ENCODE peak calls at places on chromosomes 7 and 10, in five cellular contexts. One of them, this sample, is unnamed.

GRCh38 chr10:30227481-30227880 is 121.6 kb downstream of the MTPAP start:
- DNase-seq in adrenal gland: peak; percentile 61
- DNase-seq in uterus: no peak
- DNase-seq in CD8-positive, alpha-beta T cell: no peak
- DNase-seq in hepatocyte: no peak
- DNase-seq in this sample: no peak

GRCh38 chr7:140009735-140010134 is 53.0 kb downstream of the PARP12 start:
- DNase-seq in adrenal gland: no peak
- DNase-seq in uterus: no peak
- DNase-seq in CD8-positive, alpha-beta T cell: no peak
- DNase-seq in hepatocyte: no peak
- DNase-seq in this sample: no peak

GRCh38 chr10:103854687-103855423 is 521 bp downstream of the SH3PXD2A start:
- DNase-seq in adrenal gland: no peak
- DNase-seq in uterus: peak; percentile 72
- DNase-seq in CD8-positive, alpha-beta T cell: no peak
- DNase-seq in hepatocyte: peak; percentile 56
- DNase-seq in this sample: no peak

GRCh38 chr10:48451969-48452878 is 145.7 kb downstream of the MAPK8 start:
- DNase-seq in adrenal gland: peak; percentile 34
- DNase-seq in uterus: no peak
- DNase-seq in CD8-positive, alpha-beta T cell: no peak
- DNase-seq in hepatocyte: no peak
- DNase-seq in this sample: no peak

GRCh38 chr10:84511106-84511505 is 182.7 kb downstream of the CCSER2 start:
- DNase-seq in adrenal gland: no peak
- DNase-seq in uterus: no peak
- DNase-seq in CD8-positive, alpha-beta T cell: no peak
- DNase-seq in hepatocyte: no peak
- DNase-seq in this sample: no peak

GRCh38 chr7:151666886-151667285 is 147.2 kb upstream of the RHEB start:
- DNase-seq in adrenal gland: no peak
- DNase-seq in uterus: no peak
- DNase-seq in CD8-positive, alpha-beta T cell: no peak
- DNase-seq in hepatocyte: no peak
- DNase-seq in this sample: no peak

GRCh38 chr10:43396061-43396927 is 12.7 kb downstream of the HNRNPF start:
- DNase-seq in adrenal gland: peak; percentile 85
- DNase-seq in uterus: peak; percentile 73
- DNase-seq in CD8-positive, alpha-beta T cell: peak; percentile 67
- DNase-seq in hepatocyte: peak; percentile 91
- DNase-seq in this sample: peak; percentile 62

GRCh38 chr7:93921607-93922446 is at the start of gene GNG11:
- DNase-seq in adrenal gland: peak; percentile 85
- DNase-seq in uterus: peak; percentile 79
- DNase-seq in CD8-positive, alpha-beta T cell: no peak
- DNase-seq in hepatocyte: peak; percentile 68
- DNase-seq in this sample: no peak

GRCh38 chr10:58856508-58857240 is 319.8 kb upstream of the PHYHIPL start:
- DNase-seq in adrenal gland: peak; percentile 57
- DNase-seq in uterus: no peak
- DNase-seq in CD8-positive, alpha-beta T cell: no peak
- DNase-seq in hepatocyte: peak; percentile 58
- DNase-seq in this sample: no peak

DNA sequence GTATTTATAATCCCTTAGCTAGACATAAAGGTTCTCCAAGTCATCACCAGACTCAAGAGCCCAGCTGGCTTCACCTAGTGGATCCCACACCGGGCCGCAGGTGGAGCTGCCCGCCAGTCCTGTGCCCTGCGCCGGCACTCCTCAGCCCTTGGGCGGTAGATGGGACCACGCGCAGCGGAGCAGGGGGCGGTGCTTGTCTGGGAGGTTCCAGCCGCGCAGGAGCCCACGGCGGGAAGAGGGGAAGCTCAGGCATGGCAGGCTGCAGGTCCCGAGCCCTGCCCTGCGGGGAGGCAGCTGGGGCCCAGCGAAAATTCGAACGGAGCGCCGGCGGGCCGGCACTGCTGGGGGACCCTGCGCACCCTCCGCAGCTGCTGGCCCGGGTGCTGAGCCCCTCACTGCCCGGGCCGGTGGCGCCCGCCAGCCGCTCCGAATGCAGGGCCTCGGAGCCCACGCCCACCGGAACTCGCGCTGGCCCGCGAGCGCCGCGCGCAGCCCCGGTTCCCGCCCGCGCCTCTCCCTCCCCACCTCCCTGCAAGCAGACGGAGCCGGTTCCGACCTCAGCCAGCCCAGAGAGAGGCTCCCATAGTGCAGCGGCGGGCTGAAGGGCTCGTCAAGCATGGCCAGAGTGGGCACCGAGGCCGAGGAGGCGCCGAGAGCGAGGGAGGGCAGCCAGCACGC is 675.6 kb downstream of the REEP3 start:
- DNase-seq in adrenal gland: no peak
- DNase-seq in uterus: no peak
- DNase-seq in CD8-positive, alpha-beta T cell: no peak
- DNase-seq in hepatocyte: no peak
- DNase-seq in this sample: no peak
- H3K9me3 ChIP-seq in adrenal gland: no peaks in the 10 kb centered on the region
- H3K9me3 ChIP-seq in uterus: no peaks in the 10 kb centered on the region
- H3K9me3 ChIP-seq in CD8-positive, alpha-beta T cell: no peaks in the 10 kb centered on the region
- H3K9me3 ChIP-seq in hepatocyte: no peaks in the 10 kb centered on the region
- H3K9me3 ChIP-seq in this sample: no peaks in the 10 kb centered on the region

GRCh38 chr7:52777423-52777822 is 258.0 kb upstream of the POM121L12 start:
- DNase-seq in adrenal gland: no peak
- DNase-seq in uterus: no peak
- DNase-seq in CD8-positive, alpha-beta T cell: no peak
- DNase-seq in hepatocyte: no peak
- DNase-seq in this sample: no peak
- H3K9me3 ChIP-seq in adrenal gland: no peaks in the 10 kb centered on the region
- H3K9me3 ChIP-seq in uterus: no peaks in the 10 kb centered on the region
- H3K9me3 ChIP-seq in CD8-positive, alpha-beta T cell: no peaks in the 10 kb centered on the region
- H3K9me3 ChIP-seq in hepatocyte: no peaks in the 10 kb centered on the region
- H3K9me3 ChIP-seq in this sample: no peaks in the 10 kb centered on the region

DNA sequence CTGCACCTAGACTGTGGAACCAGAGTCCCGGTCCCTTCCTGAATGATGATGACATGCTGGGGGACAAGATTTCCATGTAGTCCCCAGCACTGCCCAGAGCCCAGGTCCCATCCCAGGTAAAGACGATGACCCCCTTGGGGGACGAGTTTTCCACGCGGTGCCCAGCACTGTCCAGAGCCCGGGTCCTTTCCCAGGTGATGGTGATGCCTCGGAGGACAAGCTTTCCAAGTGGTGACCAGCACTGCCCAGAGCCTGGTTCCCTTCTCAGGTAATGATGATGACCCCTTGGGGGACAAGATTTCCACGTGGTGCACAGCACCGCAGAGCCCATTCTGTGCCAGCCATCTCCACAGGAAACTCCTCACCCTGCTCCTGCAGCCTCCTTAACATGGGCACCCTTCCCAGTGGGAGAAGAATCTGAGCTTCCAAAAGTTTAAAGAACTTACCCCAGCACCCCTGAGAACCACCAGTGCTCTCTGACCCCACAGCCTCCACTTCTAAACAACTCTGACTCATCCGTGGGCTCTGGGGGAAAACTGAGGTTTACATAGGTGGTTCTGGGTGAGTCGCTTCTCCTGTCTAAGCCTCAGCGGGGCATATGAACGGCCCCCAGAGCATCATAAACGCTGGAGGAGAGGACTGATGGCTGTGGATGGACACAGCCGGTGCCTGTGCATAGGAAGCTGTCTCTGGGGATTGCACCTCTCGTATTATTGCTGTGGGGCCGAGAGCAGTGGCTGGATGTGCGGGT is 233.2 kb downstream of the TCERG1L start:
- DNase-seq in adrenal gland: no peak
- DNase-seq in uterus: no peak
- DNase-seq in CD8-positive, alpha-beta T cell: no peak
- DNase-seq in hepatocyte: no peak
- DNase-seq in this sample: no peak
- H3K9me3 ChIP-seq in adrenal gland: no peaks in the 10 kb centered on the region
- H3K9me3 ChIP-seq in uterus: no peaks in the 10 kb centered on the region
- H3K9me3 ChIP-seq in CD8-positive, alpha-beta T cell: no peaks in the 10 kb centered on the region
- H3K9me3 ChIP-seq in hepatocyte: no peaks in the 10 kb centered on the region
- H3K9me3 ChIP-seq in this sample: no peaks in the 10 kb centered on the region

GRCh38 chr10:130741901-130742625 is 569.5 kb downstream of the TCERG1L start:
- DNase-seq in adrenal gland: peak; percentile 31
- DNase-seq in uterus: no peak
- DNase-seq in CD8-positive, alpha-beta T cell: no peak
- DNase-seq in hepatocyte: no peak
- DNase-seq in this sample: no peak

GRCh38 chr10:130743751-130744191 is 567.8 kb downstream of the TCERG1L start:
- DNase-seq in adrenal gland: no peak
- DNase-seq in uterus: no peak
- DNase-seq in CD8-positive, alpha-beta T cell: no peak
- DNase-seq in hepatocyte: no peak
- DNase-seq in this sample: no peak

GRCh38 chr10:130740788-130741785 is 570.4 kb downstream of the TCERG1L start:
- DNase-seq in adrenal gland: peak; percentile 35
- DNase-seq in uterus: no peak
- DNase-seq in CD8-positive, alpha-beta T cell: no peak
- DNase-seq in hepatocyte: no peak
- DNase-seq in this sample: no peak

GRCh38 chr10:130744631-130745030 is 566.9 kb downstream of the TCERG1L start:
- DNase-seq in adrenal gland: no peak
- DNase-seq in uterus: no peak
- DNase-seq in CD8-positive, alpha-beta T cell: no peak
- DNase-seq in hepatocyte: no peak
- DNase-seq in this sample: no peak

GRCh38 chr10:130742936-130743675 is 568.4 kb downstream of the TCERG1L start:
- DNase-seq in adrenal gland: no peak
- DNase-seq in uterus: no peak
- DNase-seq in CD8-positive, alpha-beta T cell: no peak
- DNase-seq in hepatocyte: no peak
- DNase-seq in this sample: no peak
- H3K9me3 ChIP-seq in adrenal gland: no peaks in the 10 kb centered on the region
- H3K9me3 ChIP-seq in uterus: no peaks in the 10 kb centered on the region
- H3K9me3 ChIP-seq in CD8-positive, alpha-beta T cell: no peaks in the 10 kb centered on the region
- H3K9me3 ChIP-seq in hepatocyte: no peaks in the 10 kb centered on the region
- H3K9me3 ChIP-seq in this sample: no peaks in the 10 kb centered on the region

GRCh38 chr7:158289231-158289630 is 298.4 kb downstream of the PTPRN2 start:
- DNase-seq in adrenal gland: no peak
- DNase-seq in uterus: no peak
- DNase-seq in CD8-positive, alpha-beta T cell: no peak
- DNase-seq in hepatocyte: no peak
- DNase-seq in this sample: no peak
- H3K9me3 ChIP-seq in adrenal gland: no peaks in the 10 kb centered on the region
- H3K9me3 ChIP-seq in uterus: peaks cover 10% of the 10 kb centered on the region
- H3K9me3 ChIP-seq in CD8-positive, alpha-beta T cell: peaks cover 9% of the 10 kb centered on the region
- H3K9me3 ChIP-seq in hepatocyte: no peaks in the 10 kb centered on the region
- H3K9me3 ChIP-seq in this sample: no peaks in the 10 kb centered on the region

GRCh38 chr7:74006451-74007259 is 21.3 kb upstream of the ELN start:
- DNase-seq in adrenal gland: no peak
- DNase-seq in uterus: peak; percentile 39
- DNase-seq in CD8-positive, alpha-beta T cell: no peak
- DNase-seq in hepatocyte: peak; percentile 49
- DNase-seq in this sample: no peak
- H3K9me3 ChIP-seq in adrenal gland: no peaks in the 10 kb centered on the region
- H3K9me3 ChIP-seq in uterus: no peaks in the 10 kb centered on the region
- H3K9me3 ChIP-seq in CD8-positive, alpha-beta T cell: no peaks in the 10 kb centered on the region
- H3K9me3 ChIP-seq in hepatocyte: no peaks in the 10 kb centered on the region
- H3K9me3 ChIP-seq in this sample: no peaks in the 10 kb centered on the region

DNA sequence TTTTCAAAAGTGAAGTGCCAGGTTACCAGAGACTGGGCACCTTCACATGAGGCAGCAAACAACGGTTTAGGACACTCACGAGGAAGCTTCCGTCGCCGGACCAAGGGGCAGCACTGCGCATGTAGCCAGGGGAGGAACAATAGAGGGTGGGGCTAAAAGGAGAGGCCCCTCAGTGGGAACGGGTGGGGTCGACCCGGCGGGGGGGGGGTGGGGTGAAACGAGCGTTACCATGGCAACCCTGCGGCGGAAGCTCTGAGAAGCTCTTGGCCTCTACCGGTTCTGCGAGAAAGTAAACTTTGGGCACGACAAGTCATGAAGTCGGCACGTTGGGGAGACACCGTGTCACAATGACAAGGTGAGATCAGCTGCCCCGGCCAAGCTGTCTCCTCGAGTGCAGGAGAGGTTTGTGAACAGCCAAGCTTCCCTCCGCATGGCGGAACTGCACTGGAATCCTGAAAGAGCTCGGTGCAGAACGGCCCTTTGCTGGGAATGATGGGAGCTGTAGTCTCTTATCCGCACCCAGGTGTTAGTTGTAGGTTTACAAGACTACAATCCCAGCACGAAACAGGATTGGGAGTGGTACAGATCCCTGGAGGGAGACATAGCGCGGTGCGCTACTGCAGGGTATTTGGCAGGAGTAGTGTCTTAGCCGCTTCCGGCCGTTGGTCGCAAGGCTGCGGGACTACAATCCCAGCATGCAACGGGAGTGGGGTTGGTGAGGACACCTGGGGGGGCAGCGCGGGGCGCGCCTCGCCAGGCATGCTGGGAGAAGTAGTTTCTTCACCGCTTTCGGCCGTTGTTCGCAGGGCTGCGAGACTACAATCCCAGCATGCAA is 72.8 kb upstream of the ZNF722 start:
- DNase-seq in adrenal gland: peak; percentile 94
- DNase-seq in uterus: peak; percentile 58
- DNase-seq in CD8-positive, alpha-beta T cell: peak; percentile 90
- DNase-seq in hepatocyte: no peak
- DNase-seq in this sample: peak; percentile 72
- H3K9me3 ChIP-seq in adrenal gland: peaks cover 8% of the 10 kb centered on the region
- H3K9me3 ChIP-seq in uterus: no peaks in the 10 kb centered on the region
- H3K9me3 ChIP-seq in CD8-positive, alpha-beta T cell: no peaks in the 10 kb centered on the region
- H3K9me3 ChIP-seq in hepatocyte: no peaks in the 10 kb centered on the region
- H3K9me3 ChIP-seq in this sample: no peaks in the 10 kb centered on the region

This sample was measured in T-helper 17 cell.